ENCODE peak calls at places on chromosomes 13 and 19, in nine cellular contexts. One of them, this sample, is unnamed.

GRCh38 chr19:7832781-7833180 is 2.8 kb downstream of the EVI5L start:
- DNase-seq in dorsolateral prefrontal cortex: no peak
- DNase-seq in activated T-helper 2 cell treated with anti-CD3 and anti-CD28 coated beads, Interferon-gamma antibody, Interleukin-2, Interleukin-4, amounts not matched to agents 10 μg/mL and 5 μg/mL and 100 μg/mL, durations not matched to agents 14 hours and 24 hours and 36 hours: no peak
- DNase-seq in AG08395: no peak
- DNase-seq in DMS153: no peak
- DNase-seq in GM06990: no peak
- DNase-seq in mesothelial cell of epicardium: no peak
- DNase-seq in T-cell: no peak
- DNase-seq in M059J: no peak
- DNase-seq in this sample: no peak

GRCh38 chr19:56189785-56190184 is 7.8 kb downstream of the ZSCAN5B start:
- DNase-seq in dorsolateral prefrontal cortex: no peak
- DNase-seq in T-cell: no peak
- DNase-seq in GM06990: no peak
- DNase-seq in AG08395: no peak
- DNase-seq in DMS153: no peak
- DNase-seq in activated T-helper 2 cell treated with anti-CD3 and anti-CD28 coated beads, Interferon-gamma antibody, Interleukin-2, Interleukin-4, amounts not matched to agents 10 μg/mL and 5 μg/mL and 100 μg/mL, durations not matched to agents 14 hours and 24 hours and 36 hours: no peak
- DNase-seq in mesothelial cell of epicardium: no peak
- DNase-seq in M059J: no peak
- DNase-seq in this sample: no peak

GRCh38 chr19:56934438-56935090 is 94.0 kb upstream of the PEG3 start:
- DNase-seq in activated T-helper 2 cell treated with anti-CD3 and anti-CD28 coated beads, Interferon-gamma antibody, Interleukin-2, Interleukin-4, amounts not matched to agents 10 μg/mL and 5 μg/mL and 100 μg/mL, durations not matched to agents 14 hours and 24 hours and 36 hours: no peak
- DNase-seq in dorsolateral prefrontal cortex: no peak
- DNase-seq in mesothelial cell of epicardium: no peak
- DNase-seq in GM06990: no peak
- DNase-seq in AG08395: no peak
- DNase-seq in M059J: no peak
- DNase-seq in T-cell: no peak
- DNase-seq in DMS153: no peak
- DNase-seq in this sample: no peak

GRCh38 chr13:98524391-98524790 is 52.5 kb downstream of the STK24 start:
- DNase-seq in dorsolateral prefrontal cortex: no peak
- DNase-seq in T-cell: no peak
- DNase-seq in activated T-helper 2 cell treated with anti-CD3 and anti-CD28 coated beads, Interferon-gamma antibody, Interleukin-2, Interleukin-4, amounts not matched to agents 10 μg/mL and 5 μg/mL and 100 μg/mL, durations not matched to agents 14 hours and 24 hours and 36 hours: no peak
- DNase-seq in DMS153: no peak
- DNase-seq in mesothelial cell of epicardium: no peak
- DNase-seq in GM06990: no peak
- DNase-seq in M059J: peak
- DNase-seq in AG08395: no peak
- DNase-seq in this sample: no peak

GRCh38 chr13:93900735-93901134 is 578.7 kb downstream of the DCT start:
- DNase-seq in GM06990: no peak
- DNase-seq in mesothelial cell of epicardium: no peak
- DNase-seq in AG08395: no peak
- DNase-seq in M059J: no peak
- DNase-seq in dorsolateral prefrontal cortex: no peak
- DNase-seq in T-cell: no peak
- DNase-seq in DMS153: no peak
- DNase-seq in activated T-helper 2 cell treated with anti-CD3 and anti-CD28 coated beads, Interferon-gamma antibody, Interleukin-2, Interleukin-4, amounts not matched to agents 10 μg/mL and 5 μg/mL and 100 μg/mL, durations not matched to agents 14 hours and 24 hours and 36 hours: no peak
- DNase-seq in this sample: no peak

GRCh38 chr19:53867225-53868090 is at the start of gene MYADM:
- DNase-seq in T-cell: peak
- DNase-seq in M059J: peak
- DNase-seq in mesothelial cell of epicardium: peak
- DNase-seq in AG08395: peak
- DNase-seq in activated T-helper 2 cell treated with anti-CD3 and anti-CD28 coated beads, Interferon-gamma antibody, Interleukin-2, Interleukin-4, amounts not matched to agents 10 μg/mL and 5 μg/mL and 100 μg/mL, durations not matched to agents 14 hours and 24 hours and 36 hours: peak
- DNase-seq in DMS153: peak
- DNase-seq in dorsolateral prefrontal cortex: peak
- DNase-seq in GM06990: peak
- DNase-seq in this sample: peak

GRCh38 chr19:30425885-30426838 is 54.0 kb downstream of the ZNF536 start:
- DNase-seq in mesothelial cell of epicardium: no peak
- DNase-seq in T-cell: no peak
- DNase-seq in activated T-helper 2 cell treated with anti-CD3 and anti-CD28 coated beads, Interferon-gamma antibody, Interleukin-2, Interleukin-4, amounts not matched to agents 10 μg/mL and 5 μg/mL and 100 μg/mL, durations not matched to agents 14 hours and 24 hours and 36 hours: no peak
- DNase-seq in dorsolateral prefrontal cortex: no peak
- DNase-seq in M059J: no peak
- DNase-seq in GM06990: no peak
- DNase-seq in DMS153: no peak
- DNase-seq in AG08395: no peak
- DNase-seq in this sample: no peak

GRCh38 chr19:40467007-40467565 is 285 bp downstream of the SPTBN4 start:
- DNase-seq in M059J: no peak
- DNase-seq in AG08395: no peak
- DNase-seq in activated T-helper 2 cell treated with anti-CD3 and anti-CD28 coated beads, Interferon-gamma antibody, Interleukin-2, Interleukin-4, amounts not matched to agents 10 μg/mL and 5 μg/mL and 100 μg/mL, durations not matched to agents 14 hours and 24 hours and 36 hours: no peak
- DNase-seq in mesothelial cell of epicardium: peak
- DNase-seq in T-cell: no peak
- DNase-seq in DMS153: no peak
- DNase-seq in dorsolateral prefrontal cortex: no peak
- DNase-seq in GM06990: peak
- DNase-seq in this sample: no peak

This sample was measured in LNCaP clone FGC.